ENCODE peak calls at places on chromosomes 1 and 21, in nine cellular contexts. One of them, this sample, is unnamed.

GRCh38 chr21:38903578-38904193 is 98.0 kb downstream of the ETS2 start:
- DNase-seq in islet precursor cell: no peak
- DNase-seq in activated T-helper 2 cell treated with anti-CD3 and anti-CD28 coated beads, Interferon-gamma antibody, Interleukin-2, Interleukin-4, amounts not matched to agents 10 μg/mL and 5 μg/mL and 100 μg/mL, durations not matched to agents 14 hours and 24 hours and 36 hours: no peak
- DNase-seq in Caco-2: no peak
- DNase-seq in LoVo: no peak
- DNase-seq in NCI-H1436: no peak
- DNase-seq in mesenchymal stem cell: no peak
- DNase-seq in kidney glomerular epithelial cell: no peak
- DNase-seq in SJSA1: no peak
- DNase-seq in this sample: no peak

GRCh38 chr1:19665456-19666138 is 922 bp downstream of the HTR6 start:
- DNase-seq in Caco-2: no peak
- DNase-seq in LoVo: no peak
- DNase-seq in islet precursor cell: peak
- DNase-seq in SJSA1: no peak
- DNase-seq in kidney glomerular epithelial cell: no peak
- DNase-seq in mesenchymal stem cell: no peak
- DNase-seq in activated T-helper 2 cell treated with anti-CD3 and anti-CD28 coated beads, Interferon-gamma antibody, Interleukin-2, Interleukin-4, amounts not matched to agents 10 μg/mL and 5 μg/mL and 100 μg/mL, durations not matched to agents 14 hours and 24 hours and 36 hours: no peak
- DNase-seq in NCI-H1436: no peak
- DNase-seq in this sample: no peak

GRCh38 chr1:188433428-188433827 is 1604.7 kb downstream of the PLA2G4A start:
- DNase-seq in Caco-2: no peak
- DNase-seq in SJSA1: no peak
- DNase-seq in activated T-helper 2 cell treated with anti-CD3 and anti-CD28 coated beads, Interferon-gamma antibody, Interleukin-2, Interleukin-4, amounts not matched to agents 10 μg/mL and 5 μg/mL and 100 μg/mL, durations not matched to agents 14 hours and 24 hours and 36 hours: no peak
- DNase-seq in islet precursor cell: no peak
- DNase-seq in mesenchymal stem cell: peak
- DNase-seq in kidney glomerular epithelial cell: no peak
- DNase-seq in LoVo: no peak
- DNase-seq in NCI-H1436: no peak
- DNase-seq in this sample: no peak

GRCh38 chr1:93612510-93612909 is 69.1 kb downstream of the BCAR3 start:
- DNase-seq in mesenchymal stem cell: no peak
- DNase-seq in LoVo: no peak
- DNase-seq in Caco-2: no peak
- DNase-seq in NCI-H1436: no peak
- DNase-seq in kidney glomerular epithelial cell: no peak
- DNase-seq in activated T-helper 2 cell treated with anti-CD3 and anti-CD28 coated beads, Interferon-gamma antibody, Interleukin-2, Interleukin-4, amounts not matched to agents 10 μg/mL and 5 μg/mL and 100 μg/mL, durations not matched to agents 14 hours and 24 hours and 36 hours: no peak
- DNase-seq in islet precursor cell: no peak
- DNase-seq in SJSA1: no peak
- DNase-seq in this sample: no peak

GRCh38 chr1:172054172-172054571 is 212.9 kb downstream of the DNM3 start:
- DNase-seq in activated T-helper 2 cell treated with anti-CD3 and anti-CD28 coated beads, Interferon-gamma antibody, Interleukin-2, Interleukin-4, amounts not matched to agents 10 μg/mL and 5 μg/mL and 100 μg/mL, durations not matched to agents 14 hours and 24 hours and 36 hours: no peak
- DNase-seq in LoVo: no peak
- DNase-seq in islet precursor cell: no peak
- DNase-seq in mesenchymal stem cell: peak
- DNase-seq in NCI-H1436: no peak
- DNase-seq in kidney glomerular epithelial cell: no peak
- DNase-seq in SJSA1: no peak
- DNase-seq in Caco-2: no peak
- DNase-seq in this sample: no peak

GRCh38 chr1:2978691-2979190 is 42.5 kb upstream of the ACTRT2 start:
- DNase-seq in mesenchymal stem cell: no peak
- DNase-seq in SJSA1: peak
- DNase-seq in kidney glomerular epithelial cell: no peak
- DNase-seq in Caco-2: no peak
- DNase-seq in islet precursor cell: peak
- DNase-seq in activated T-helper 2 cell treated with anti-CD3 and anti-CD28 coated beads, Interferon-gamma antibody, Interleukin-2, Interleukin-4, amounts not matched to agents 10 μg/mL and 5 μg/mL and 100 μg/mL, durations not matched to agents 14 hours and 24 hours and 36 hours: no peak
- DNase-seq in LoVo: no peak
- DNase-seq in NCI-H1436: no peak
- DNase-seq in this sample: no peak

GRCh38 chr1:66764994-66765578 is 12.8 kb downstream of the DYNLT5 start:
- DNase-seq in activated T-helper 2 cell treated with anti-CD3 and anti-CD28 coated beads, Interferon-gamma antibody, Interleukin-2, Interleukin-4, amounts not matched to agents 10 μg/mL and 5 μg/mL and 100 μg/mL, durations not matched to agents 14 hours and 24 hours and 36 hours: no peak
- DNase-seq in islet precursor cell: no peak
- DNase-seq in LoVo: peak
- DNase-seq in kidney glomerular epithelial cell: peak
- DNase-seq in Caco-2: no peak
- DNase-seq in mesenchymal stem cell: peak
- DNase-seq in NCI-H1436: peak
- DNase-seq in SJSA1: no peak
- DNase-seq in this sample: peak

GRCh38 chr1:56452027-56453011 is 127.0 kb downstream of the PLPP3 start:
- DNase-seq in LoVo: no peak
- DNase-seq in SJSA1: no peak
- DNase-seq in islet precursor cell: no peak
- DNase-seq in mesenchymal stem cell: no peak
- DNase-seq in kidney glomerular epithelial cell: no peak
- DNase-seq in activated T-helper 2 cell treated with anti-CD3 and anti-CD28 coated beads, Interferon-gamma antibody, Interleukin-2, Interleukin-4, amounts not matched to agents 10 μg/mL and 5 μg/mL and 100 μg/mL, durations not matched to agents 14 hours and 24 hours and 36 hours: no peak
- DNase-seq in NCI-H1436: no peak
- DNase-seq in Caco-2: no peak
- DNase-seq in this sample: no peak

GRCh38 chr1:54253480-54253879 is 53.5 kb downstream of the MRPL37 start:
- DNase-seq in NCI-H1436: no peak
- DNase-seq in kidney glomerular epithelial cell: peak
- DNase-seq in mesenchymal stem cell: peak
- DNase-seq in islet precursor cell: peak
- DNase-seq in Caco-2: no peak
- DNase-seq in SJSA1: peak
- DNase-seq in activated T-helper 2 cell treated with anti-CD3 and anti-CD28 coated beads, Interferon-gamma antibody, Interleukin-2, Interleukin-4, amounts not matched to agents 10 μg/mL and 5 μg/mL and 100 μg/mL, durations not matched to agents 14 hours and 24 hours and 36 hours: no peak
- DNase-seq in LoVo: no peak
- DNase-seq in this sample: no peak

GRCh38 chr1:162003061-162003824 is 20.4 kb downstream of the OLFML2B start:
- DNase-seq in SJSA1: peak
- DNase-seq in Caco-2: no peak
- DNase-seq in LoVo: no peak
- DNase-seq in islet precursor cell: peak
- DNase-seq in kidney glomerular epithelial cell: no peak
- DNase-seq in mesenchymal stem cell: peak
- DNase-seq in activated T-helper 2 cell treated with anti-CD3 and anti-CD28 coated beads, Interferon-gamma antibody, Interleukin-2, Interleukin-4, amounts not matched to agents 10 μg/mL and 5 μg/mL and 100 μg/mL, durations not matched to agents 14 hours and 24 hours and 36 hours: no peak
- DNase-seq in NCI-H1436: no peak
- DNase-seq in this sample: no peak

GRCh38 chr1:181119076-181119989 is 30.8 kb downstream of the IER5 start:
- DNase-seq in NCI-H1436: no peak
- DNase-seq in activated T-helper 2 cell treated with anti-CD3 and anti-CD28 coated beads, Interferon-gamma antibody, Interleukin-2, Interleukin-4, amounts not matched to agents 10 μg/mL and 5 μg/mL and 100 μg/mL, durations not matched to agents 14 hours and 24 hours and 36 hours: no peak
- DNase-seq in SJSA1: peak
- DNase-seq in islet precursor cell: peak
- DNase-seq in kidney glomerular epithelial cell: peak
- DNase-seq in LoVo: peak
- DNase-seq in Caco-2: peak
- DNase-seq in mesenchymal stem cell: no peak
- DNase-seq in this sample: no peak

This sample was measured in GM20000.